ENCODE peak calls at places on chromosomes 5 and 9, in six cellular contexts. One of them, this sample, is unnamed.
A peak's percentile ranks its signal among the peaks of the same experiment; 100 is the strongest.

GRCh38 chr9:125142560-125143376 is 560 bp downstream of the SCAI start:
- DNase-seq in IMR-90: no peak
- DNase-seq in OCI-LY7: peak; percentile 57
- DNase-seq in neuronal stem cell: no peak
- DNase-seq in astrocyte: no peak
- DNase-seq in PC-3: no peak
- DNase-seq in this sample: peak; percentile 21

GRCh38 chr5:141958773-141959172 is 771 bp upstream of the PCDH12 start:
- DNase-seq in IMR-90: peak; percentile 13
- DNase-seq in OCI-LY7: no peak
- DNase-seq in neuronal stem cell: no peak
- DNase-seq in astrocyte: no peak
- DNase-seq in PC-3: peak; percentile 9
- DNase-seq in this sample: no peak

GRCh38 chr9:1726993-1727759 is 288.0 kb upstream of the SMARCA2 start:
- DNase-seq in IMR-90: no peak
- DNase-seq in OCI-LY7: no peak
- DNase-seq in neuronal stem cell: no peak
- DNase-seq in astrocyte: no peak
- DNase-seq in PC-3: no peak
- DNase-seq in this sample: no peak

GRCh38 chr9:88820055-88820454 is 171.2 kb upstream of the S1PR3 start:
- DNase-seq in IMR-90: no peak
- DNase-seq in OCI-LY7: no peak
- DNase-seq in neuronal stem cell: no peak
- DNase-seq in astrocyte: peak; percentile 35
- DNase-seq in PC-3: peak; percentile 2
- DNase-seq in this sample: no peak

GRCh38 chr9:133970581-133970900 is 21.6 kb downstream of the VAV2 start:
- DNase-seq in IMR-90: no peak
- DNase-seq in OCI-LY7: no peak
- DNase-seq in neuronal stem cell: no peak
- DNase-seq in astrocyte: no peak
- DNase-seq in PC-3: no peak
- DNase-seq in this sample: no peak

GRCh38 chr9:94612071-94612470 is 18.4 kb upstream of the FBP2 start:
- DNase-seq in IMR-90: no peak
- DNase-seq in OCI-LY7: no peak
- DNase-seq in neuronal stem cell: no peak
- DNase-seq in astrocyte: no peak
- DNase-seq in PC-3: no peak
- DNase-seq in this sample: no peak

GRCh38 chr9:37760416-37761165 is 7.0 kb downstream of the TRMT10B start:
- DNase-seq in IMR-90: peak; percentile 89
- DNase-seq in OCI-LY7: no peak
- DNase-seq in neuronal stem cell: no peak
- DNase-seq in astrocyte: peak; percentile 74
- DNase-seq in PC-3: peak; percentile 16
- DNase-seq in this sample: no peak

GRCh38 chr5:74361406-74362358 is 278.8 kb downstream of the ENC1 start:
- DNase-seq in IMR-90: no peak
- DNase-seq in OCI-LY7: no peak
- DNase-seq in neuronal stem cell: no peak
- DNase-seq in astrocyte: no peak
- DNase-seq in PC-3: peak; percentile 22
- DNase-seq in this sample: no peak

GRCh38 chr9:114684036-114684435 is 2.0 kb upstream of the TEX48 start:
- DNase-seq in IMR-90: no peak
- DNase-seq in OCI-LY7: no peak
- DNase-seq in neuronal stem cell: no peak
- DNase-seq in astrocyte: no peak
- DNase-seq in PC-3: no peak
- DNase-seq in this sample: no peak

GRCh38 chr5:103910002-103910401 is 347.4 kb upstream of the NUDT12 start:
- DNase-seq in IMR-90: no peak
- DNase-seq in OCI-LY7: no peak
- DNase-seq in neuronal stem cell: no peak
- DNase-seq in astrocyte: no peak
- DNase-seq in PC-3: no peak
- DNase-seq in this sample: no peak

GRCh38 chr5:140338336-140338735 is 8.1 kb downstream of the HBEGF start:
- DNase-seq in IMR-90: peak; percentile 68
- DNase-seq in OCI-LY7: no peak
- DNase-seq in neuronal stem cell: no peak
- DNase-seq in astrocyte: peak; percentile 38
- DNase-seq in PC-3: peak; percentile 57
- DNase-seq in this sample: no peak

GRCh38 chr9:676780-677458 is 164.6 kb upstream of the DMRT1 start:
- DNase-seq in IMR-90: no peak
- DNase-seq in OCI-LY7: no peak
- DNase-seq in neuronal stem cell: no peak
- DNase-seq in astrocyte: no peak
- DNase-seq in PC-3: peak; percentile 71
- DNase-seq in this sample: no peak
- H2AFZ ChIP-seq in IMR-90: no peak overlapping the region
- H2AFZ ChIP-seq in OCI-LY7: no peak overlapping the region
- H2AFZ ChIP-seq in neuronal stem cell: no peak overlapping the region
- H2AFZ ChIP-seq in astrocyte: no peak overlapping the region
- H2AFZ ChIP-seq in PC-3: no peak overlapping the region
- H2AFZ ChIP-seq in this sample: peak overlapping the region; percentile 41

GRCh38 chr9:121889990-121890563 is 203.0 kb downstream of the TTLL11 start:
- DNase-seq in IMR-90: peak; percentile 87
- DNase-seq in OCI-LY7: no peak
- DNase-seq in neuronal stem cell: no peak
- DNase-seq in astrocyte: peak; percentile 40
- DNase-seq in PC-3: peak; percentile 20
- DNase-seq in this sample: no peak

GRCh38 chr9:121890746-121891145 is 202.4 kb downstream of the TTLL11 start:
- DNase-seq in IMR-90: no peak
- DNase-seq in OCI-LY7: no peak
- DNase-seq in neuronal stem cell: no peak
- DNase-seq in astrocyte: no peak
- DNase-seq in PC-3: no peak
- DNase-seq in this sample: no peak

GRCh38 chr9:121887553-121888437 is 205.3 kb downstream of the TTLL11 start:
- DNase-seq in IMR-90: no peak
- DNase-seq in OCI-LY7: no peak
- DNase-seq in neuronal stem cell: no peak
- DNase-seq in astrocyte: no peak
- DNase-seq in PC-3: no peak
- DNase-seq in this sample: no peak

GRCh38 chr9:121886759-121887485 is 206.2 kb downstream of the TTLL11 start:
- DNase-seq in IMR-90: no peak
- DNase-seq in OCI-LY7: no peak
- DNase-seq in neuronal stem cell: no peak
- DNase-seq in astrocyte: no peak
- DNase-seq in PC-3: no peak
- DNase-seq in this sample: no peak

DNA sequence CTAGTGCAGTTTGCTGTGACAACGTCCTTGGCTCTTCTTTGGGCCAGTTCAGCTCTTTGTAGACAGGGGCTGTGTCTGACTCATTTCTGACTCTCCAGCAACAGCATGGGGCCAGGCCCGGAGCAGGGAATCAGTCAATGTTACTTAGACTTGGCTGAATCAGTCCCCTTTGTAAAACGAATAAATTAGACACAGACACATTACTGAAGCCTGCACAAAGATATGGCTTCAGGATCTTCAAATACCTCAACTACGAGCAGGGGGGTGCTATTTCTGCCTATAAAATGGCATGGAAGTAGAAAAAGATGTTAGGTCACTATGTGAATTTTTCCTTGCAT is 204.7 kb downstream of the TTLL11 start:
- DNase-seq in IMR-90: peak; percentile 85
- DNase-seq in OCI-LY7: no peak
- DNase-seq in neuronal stem cell: no peak
- DNase-seq in astrocyte: peak; percentile 88
- DNase-seq in PC-3: no peak
- DNase-seq in this sample: no peak
- H3K27ac ChIP-seq in IMR-90: no peak overlapping the region
- H3K27ac ChIP-seq in OCI-LY7: no peak overlapping the region
- H3K27ac ChIP-seq in neuronal stem cell: no peak overlapping the region
- H3K27ac ChIP-seq in astrocyte: peak overlapping the region; percentile 82
- H3K27ac ChIP-seq in PC-3: no peak overlapping the region
- H3K27ac ChIP-seq in this sample: no peak overlapping the region

GRCh38 chr5:132176987-132177386 is 50.7 kb downstream of the P4HA2 start:
- DNase-seq in IMR-90: peak; percentile 20
- DNase-seq in OCI-LY7: peak; percentile 63
- DNase-seq in neuronal stem cell: no peak
- DNase-seq in astrocyte: no peak
- DNase-seq in PC-3: peak; percentile 28
- DNase-seq in this sample: no peak
- H2AFZ ChIP-seq in IMR-90: no peak overlapping the region
- H2AFZ ChIP-seq in OCI-LY7: peak overlapping the region; percentile 98
- H2AFZ ChIP-seq in neuronal stem cell: no peak overlapping the region
- H2AFZ ChIP-seq in astrocyte: no peak overlapping the region
- H2AFZ ChIP-seq in PC-3: no peak overlapping the region
- H2AFZ ChIP-seq in this sample: no peak overlapping the region

GRCh38 chr9:130861372-130862180 is 26.5 kb downstream of the ABL1 start:
- DNase-seq in IMR-90: no peak
- DNase-seq in OCI-LY7: no peak
- DNase-seq in neuronal stem cell: no peak
- DNase-seq in astrocyte: no peak
- DNase-seq in PC-3: no peak
- DNase-seq in this sample: no peak
- H3K27ac ChIP-seq in IMR-90: peak overlapping the region; percentile 53
- H3K27ac ChIP-seq in OCI-LY7: no peak overlapping the region
- H3K27ac ChIP-seq in neuronal stem cell: no peak overlapping the region
- H3K27ac ChIP-seq in astrocyte: peak overlapping the region; percentile 98
- H3K27ac ChIP-seq in PC-3: no peak overlapping the region
- H3K27ac ChIP-seq in this sample: no peak overlapping the region

DNA sequence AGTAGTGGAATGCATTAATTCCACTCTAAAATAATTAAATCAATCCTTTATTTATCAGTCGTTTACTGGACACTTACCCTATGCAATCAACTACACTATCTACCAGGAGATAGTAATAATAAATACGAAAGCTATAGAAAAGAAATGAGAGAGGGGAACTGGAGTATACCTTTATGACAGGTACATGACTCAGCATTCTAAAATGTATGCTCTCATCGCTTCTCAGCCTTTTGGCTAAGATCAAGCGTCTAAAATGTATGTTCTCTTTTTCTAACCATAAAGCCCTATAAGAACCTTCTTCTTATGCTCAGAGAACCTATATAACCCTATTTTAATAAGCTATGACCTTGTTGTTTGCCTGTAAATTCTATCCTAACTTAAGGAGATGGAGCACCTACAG is 753.9 kb upstream of the DMAC1 start:
- DNase-seq in IMR-90: no peak
- DNase-seq in OCI-LY7: no peak
- DNase-seq in neuronal stem cell: no peak
- DNase-seq in astrocyte: no peak
- DNase-seq in PC-3: peak; percentile 1
- DNase-seq in this sample: no peak
- H2AFZ ChIP-seq in IMR-90: no peak overlapping the region
- H2AFZ ChIP-seq in OCI-LY7: no peak overlapping the region
- H2AFZ ChIP-seq in neuronal stem cell: no peak overlapping the region
- H2AFZ ChIP-seq in astrocyte: no peak overlapping the region
- H2AFZ ChIP-seq in PC-3: no peak overlapping the region
- H2AFZ ChIP-seq in this sample: no peak overlapping the region

DNA sequence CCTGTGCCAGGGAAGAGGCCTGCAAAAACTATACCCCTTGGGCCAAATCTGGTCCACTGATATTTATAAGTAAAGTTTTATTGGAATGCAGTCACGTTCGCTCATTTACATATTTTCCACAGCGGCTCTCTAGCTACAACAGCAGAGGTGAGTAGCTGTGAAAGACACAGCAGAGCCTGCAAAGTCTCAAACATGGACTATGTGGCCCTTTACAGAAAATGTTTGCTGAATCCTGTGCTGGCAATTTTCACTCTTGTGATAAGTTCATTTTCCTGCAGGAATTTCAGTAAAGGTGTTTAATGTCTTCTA is 70.1 kb downstream of the EPB41L4B start:
- DNase-seq in IMR-90: no peak
- DNase-seq in OCI-LY7: no peak
- DNase-seq in neuronal stem cell: no peak
- DNase-seq in astrocyte: no peak
- DNase-seq in PC-3: no peak
- DNase-seq in this sample: no peak
- H3K27ac ChIP-seq in IMR-90: no peak overlapping the region
- H3K27ac ChIP-seq in OCI-LY7: no peak overlapping the region
- H3K27ac ChIP-seq in neuronal stem cell: no peak overlapping the region
- H3K27ac ChIP-seq in astrocyte: peak overlapping the region; percentile 62
- H3K27ac ChIP-seq in PC-3: peak overlapping the region; percentile 100
- H3K27ac ChIP-seq in this sample: no peak overlapping the region

GRCh38 chr9:34443533-34443932 is 14.8 kb downstream of the FAM219A start:
- DNase-seq in IMR-90: no peak
- DNase-seq in OCI-LY7: no peak
- DNase-seq in neuronal stem cell: no peak
- DNase-seq in astrocyte: no peak
- DNase-seq in PC-3: no peak
- DNase-seq in this sample: no peak
- H2AFZ ChIP-seq in IMR-90: no peak overlapping the region
- H2AFZ ChIP-seq in OCI-LY7: no peak overlapping the region
- H2AFZ ChIP-seq in neuronal stem cell: no peak overlapping the region
- H2AFZ ChIP-seq in astrocyte: no peak overlapping the region
- H2AFZ ChIP-seq in PC-3: no peak overlapping the region
- H2AFZ ChIP-seq in this sample: no peak overlapping the region

GRCh38 chr5:107673106-107673367 is 2.3 kb upstream of the EFNA5 start:
- DNase-seq in IMR-90: peak; percentile 19
- DNase-seq in OCI-LY7: peak; percentile 27
- DNase-seq in neuronal stem cell: no peak
- DNase-seq in astrocyte: no peak
- DNase-seq in PC-3: no peak
- DNase-seq in this sample: no peak

GRCh38 chr5:107670927-107671741 is at the start of gene EFNA5:
- DNase-seq in IMR-90: peak; percentile 46
- DNase-seq in OCI-LY7: peak; percentile 77
- DNase-seq in neuronal stem cell: no peak
- DNase-seq in astrocyte: peak; percentile 59
- DNase-seq in PC-3: peak; percentile 55
- DNase-seq in this sample: peak; percentile 74

GRCh38 chr5:107672212-107673105 is 1.7 kb upstream of the EFNA5 start:
- DNase-seq in IMR-90: peak; percentile 87
- DNase-seq in OCI-LY7: peak; percentile 67
- DNase-seq in neuronal stem cell: peak; percentile 93
- DNase-seq in astrocyte: peak; percentile 97
- DNase-seq in PC-3: peak; percentile 96
- DNase-seq in this sample: peak; percentile 9

GRCh38 chr5:107670028-107670926 is 460 bp downstream of the EFNA5 start:
- DNase-seq in IMR-90: peak; percentile 2
- DNase-seq in OCI-LY7: no peak
- DNase-seq in neuronal stem cell: no peak
- DNase-seq in astrocyte: peak; percentile 26
- DNase-seq in PC-3: peak; percentile 43
- DNase-seq in this sample: peak; percentile 52

DNA sequence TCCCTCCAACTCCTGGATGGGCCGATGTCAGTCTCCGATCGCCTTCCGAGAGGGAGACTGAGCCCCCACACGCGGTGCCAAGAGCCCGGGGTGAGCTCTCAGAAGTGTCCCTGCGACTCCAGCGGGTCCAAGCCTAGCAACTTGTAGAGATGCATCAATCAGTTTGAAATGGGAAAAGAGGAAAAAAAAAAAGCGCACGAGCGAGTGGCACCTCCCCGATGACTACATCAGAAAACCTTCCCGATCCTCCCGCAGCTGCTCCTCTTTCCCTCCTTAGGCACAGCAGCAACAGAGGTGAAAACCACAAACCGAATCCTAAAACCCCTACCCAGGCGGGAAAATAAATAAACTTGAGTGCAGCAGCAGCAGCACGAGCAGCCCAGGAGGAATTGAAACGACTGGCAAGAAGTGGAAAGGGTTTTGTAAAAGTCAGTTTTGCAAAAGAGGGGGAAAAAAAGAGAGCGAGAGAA is 1.0 kb upstream of the EFNA5 start:
- DNase-seq in IMR-90: peak; percentile 52
- DNase-seq in OCI-LY7: no peak
- DNase-seq in neuronal stem cell: peak; percentile 78
- DNase-seq in astrocyte: peak; percentile 76
- DNase-seq in PC-3: peak; percentile 70
- DNase-seq in this sample: peak; percentile 21
- H3K27ac ChIP-seq in IMR-90: no peak overlapping the region
- H3K27ac ChIP-seq in OCI-LY7: peak overlapping the region; percentile 10
- H3K27ac ChIP-seq in neuronal stem cell: peak overlapping the region; percentile 97
- H3K27ac ChIP-seq in astrocyte: peak overlapping the region; percentile 20
- H3K27ac ChIP-seq in PC-3: peak overlapping the region; percentile 76
- H3K27ac ChIP-seq in this sample: peak overlapping the region; percentile 48